ENCODE peak calls at places on chromosomes 3 and 15, in seven cellular contexts. V is fibroblast of villous mesenchyme, R is foreskin melanocyte, H is pons, Z is activated T-helper 1 cell treated with Interleukin-2 at 50 U/mL for 16 hours, W is NCI-H2081, P is DMS79 treated with DMSO at 0.1 percent for 48 hours. C is an unnamed sample.

GRCh38 chr15:88623061-88623460 is 1.9 kb downstream of the AEN start:
- DNase-seq in V (peak), R (no peak), H (no peak), Z (no peak), W (no peak), P (no peak), C (no peak)

GRCh38 chr3:58018892-58019291 is 10.7 kb downstream of the FLNB start:
- DNase-seq in V (no peak), R (no peak), H (no peak), Z (no peak), W (no peak), P (no peak), C (no peak)

GRCh38 chr15:23897576-23897975 is 210.5 kb upstream of the NDN start:
- DNase-seq in V (no peak), R (no peak), H (no peak), Z (no peak), W (no peak), P (no peak), C (no peak)

GRCh38 chr3:108283006-108283405 is 13.3 kb upstream of the HHLA2 start:
- DNase-seq in V (no peak), R (no peak), H (no peak), Z (no peak), W (no peak), P (peak), C (no peak)

GRCh38 chr3:180548050-180548449 is 53.9 kb upstream of the TTC14 start:
- DNase-seq in V (no peak), R (no peak), H (no peak), Z (no peak), W (no peak), P (no peak), C (no peak)

GRCh38 chr3:39705351-39705900 is 104.0 kb upstream of the MYRIP start:
- DNase-seq in V (no peak), R (no peak), H (no peak), Z (no peak), W (no peak), P (no peak), C (no peak)

GRCh38 chr3:10116138-10116460 is 624 bp downstream of the BRK1 start:
- DNase-seq in V (peak), R (peak), H (no peak), Z (no peak), W (peak), P (no peak), C (no peak)

GRCh38 chr3:120661106-120661962 is 20.7 kb downstream of the HGD start:
- DNase-seq in V (no peak), R (no peak), H (no peak), Z (no peak), W (no peak), P (no peak), C (no peak)

GRCh38 chr15:77497108-77497737 is 76.5 kb downstream of the HMG20A start:
- DNase-seq in V (no peak), R (peak), H (peak), Z (no peak), W (peak), P (peak), C (peak)